ENCODE peak calls at places on chromosomes 7 and 10, in seven cellular contexts. Q, T, F, D, S, R and I are unnamed samples.

GRCh38 chr10:11353229-11353896 is 258.1 kb downstream of the USP6NL start:
- DNase-seq in Q (no peak), T (no peak), F (no peak), D (no peak), S (no peak), R (no peak), I (no peak)

GRCh38 chr7:2843711-2844152 is 376 bp downstream of the GNA12 start:
- DNase-seq in Q (no peak), T (no peak), F (peak), D (no peak), S (peak), R (no peak), I (peak)

GRCh38 chr7:95674101-95674500 is 77.8 kb upstream of the PDK4 start:
- DNase-seq in Q (no peak), T (no peak), F (no peak), D (no peak), S (no peak), R (no peak), I (no peak)

GRCh38 chr10:132817701-132818211 is 31.8 kb upstream of the NKX6-2 start:
- DNase-seq in Q (no peak), T (no peak), F (peak), D (no peak), S (no peak), R (no peak), I (no peak)

GRCh38 chr10:122422266-122422980 is 32.0 kb upstream of the ARMS2 start:
- DNase-seq in Q (no peak), T (no peak), F (no peak), D (no peak), S (no peak), R (no peak), I (no peak)

GRCh38 chr7:73725703-73726466 is 6.4 kb upstream of the STX1A start:
- DNase-seq in Q (peak), T (no peak), F (peak), D (no peak), S (peak), R (peak), I (peak)

GRCh38 chr10:13348216-13349017 is at the start of gene SEPHS1:
- DNase-seq in Q (peak), T (peak), F (peak), D (no peak), S (peak), R (peak), I (peak)

GRCh38 chr10:102876747-102877153 is 7.5 kb downstream of the AS3MT start:
- DNase-seq in Q (no peak), T (no peak), F (no peak), D (no peak), S (no peak), R (peak), I (no peak)

GRCh38 chr7:70775570-70776156 is 356.3 kb upstream of the GALNT17 start:
- DNase-seq in Q (no peak), T (no peak), F (no peak), D (peak), S (no peak), R (no peak), I (no peak)

GRCh38 chr7:136405931-136406777 is 429.0 kb upstream of the MTPN start:
- DNase-seq in Q (peak), T (peak), F (peak), D (no peak), S (peak), R (peak), I (peak)

GRCh38 chr7:78702770-78703169 is 750.7 kb downstream of the MAGI2 start:
- DNase-seq in Q (no peak), T (no peak), F (no peak), D (no peak), S (no peak), R (no peak), I (no peak)

DNA sequence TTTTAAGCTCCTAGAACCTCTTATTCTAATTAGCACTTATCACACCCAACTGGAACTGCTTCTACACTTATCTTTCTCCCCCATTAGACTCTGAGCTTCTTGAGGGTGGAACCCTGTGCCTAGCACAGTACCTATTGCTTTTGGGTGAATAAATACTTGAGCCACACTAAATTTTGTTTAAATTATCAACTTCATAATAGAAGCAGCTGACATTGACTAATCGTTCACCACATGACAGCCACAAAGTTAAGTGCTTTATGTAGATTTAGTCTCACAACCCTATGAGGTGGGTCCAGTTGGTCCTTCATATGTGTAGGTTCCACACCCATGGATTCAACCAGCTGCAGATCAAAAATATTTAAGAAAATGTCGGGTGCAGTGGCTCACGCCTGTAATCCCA is 36.1 kb upstream of the DNAJB12 start:
- DNase-seq in Q (no peak), T (no peak), F (no peak), D (no peak), S (no peak), R (no peak), I (no peak)
- TF ChIP-seq POLR2AphosphoS5 in Q (no peak), T (no peak), F (no peak), D (no peak), S (no peak), R (no peak), I (no peak)

GRCh38 chr10:61902448-61903183 is 1.1 kb downstream of the ARID5B start:
- DNase-seq in Q (peak), T (no peak), F (peak), D (peak), S (peak), R (peak), I (peak)
- TF ChIP-seq CTCF in Q (no peak), T (no peak), F (no peak), D (no peak), S (peak), R (peak), I (no peak)

DNA sequence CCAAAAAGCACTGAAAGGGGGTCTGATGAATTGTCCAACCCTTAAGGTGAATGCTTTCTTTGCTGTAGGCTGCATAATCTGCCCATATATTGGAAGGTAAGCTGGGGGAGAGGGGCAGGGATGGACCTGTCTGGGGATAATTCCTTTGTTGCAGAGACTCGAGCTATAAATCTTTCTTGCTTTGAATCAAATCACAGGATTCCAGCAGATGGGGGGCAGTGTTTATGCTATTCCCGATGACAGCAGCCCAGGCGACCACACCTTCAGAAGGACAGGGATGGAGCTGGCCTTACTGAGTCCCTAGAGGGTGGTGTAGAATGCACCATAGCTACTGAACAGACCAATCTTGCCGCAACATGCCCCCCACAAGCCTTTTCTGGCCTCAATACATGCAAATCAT is 2.5 kb downstream of the PODXL start:
- DNase-seq in Q (no peak), T (no peak), F (no peak), D (no peak), S (no peak), R (no peak), I (no peak)
- TF ChIP-seq POLR2AphosphoS5 in Q (no peak), T (no peak), F (no peak), D (no peak), S (no peak), R (no peak), I (no peak)

GRCh38 chr10:24480447-24480846 is 243.2 kb downstream of the ARHGAP21 start:
- DNase-seq in Q (no peak), T (no peak), F (no peak), D (no peak), S (no peak), R (no peak), I (no peak)

GRCh38 chr10:24477925-24478324 is 245.8 kb downstream of the ARHGAP21 start:
- DNase-seq in Q (no peak), T (no peak), F (no peak), D (no peak), S (no peak), R (no peak), I (no peak)

GRCh38 chr10:24483701-24484100 is 240.0 kb downstream of the ARHGAP21 start:
- DNase-seq in Q (peak), T (peak), F (no peak), D (no peak), S (peak), R (no peak), I (peak)

GRCh38 chr10:24479806-24480205 is 243.9 kb downstream of the ARHGAP21 start:
- DNase-seq in Q (no peak), T (no peak), F (no peak), D (no peak), S (no peak), R (no peak), I (no peak)

DNA sequence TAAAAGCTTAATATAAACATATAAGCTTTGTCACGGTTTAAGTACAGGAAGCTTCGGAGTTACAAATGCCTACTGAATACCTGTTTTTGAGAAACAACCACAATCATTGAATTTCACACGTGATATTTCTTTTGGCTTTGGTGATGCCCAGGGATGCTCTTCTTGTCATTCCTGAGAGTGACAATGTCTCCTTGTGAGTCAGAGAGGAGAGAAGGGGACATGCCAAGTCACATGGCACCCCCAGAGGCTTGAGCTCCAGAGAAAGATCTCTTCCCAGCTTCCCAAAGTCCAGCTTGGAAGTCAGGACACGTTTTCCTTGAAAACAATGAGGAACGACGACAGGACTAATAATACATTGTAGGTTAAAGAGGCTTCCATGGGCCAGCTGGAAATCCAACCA is 242.4 kb downstream of the ARHGAP21 start:
- DNase-seq in Q (no peak), T (no peak), F (no peak), D (no peak), S (no peak), R (no peak), I (no peak)
- TF ChIP-seq CTCF in Q (no peak), T (no peak), F (no peak), D (no peak), S (no peak), R (no peak), I (no peak)

DNA sequence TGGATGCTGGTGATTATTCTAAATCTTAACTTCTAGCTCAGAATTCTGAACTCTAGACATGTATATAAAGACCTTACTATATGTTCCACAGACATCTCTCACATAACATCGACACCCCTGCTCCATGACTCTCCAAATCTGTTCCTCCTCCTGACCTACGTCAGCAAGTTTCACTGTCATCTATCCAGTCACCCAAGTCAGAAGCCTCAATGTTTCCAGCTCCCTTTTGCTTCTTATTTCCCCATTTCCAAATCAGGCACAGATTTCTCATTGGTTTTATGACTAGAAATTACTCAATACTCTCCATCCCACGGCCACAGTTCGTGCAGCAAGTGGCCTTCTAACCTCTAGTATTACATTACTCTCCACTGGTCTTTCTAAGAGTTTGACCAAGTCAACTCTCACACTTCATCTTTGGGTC is 28.5 kb downstream of the EPC1 start:
- DNase-seq in Q (no peak), T (no peak), F (no peak), D (no peak), S (no peak), R (no peak), I (no peak)
- TF ChIP-seq POLR2AphosphoS5 in Q (no peak), T (no peak), F (no peak), D (no peak), S (no peak), R (no peak), I (no peak)

DNA sequence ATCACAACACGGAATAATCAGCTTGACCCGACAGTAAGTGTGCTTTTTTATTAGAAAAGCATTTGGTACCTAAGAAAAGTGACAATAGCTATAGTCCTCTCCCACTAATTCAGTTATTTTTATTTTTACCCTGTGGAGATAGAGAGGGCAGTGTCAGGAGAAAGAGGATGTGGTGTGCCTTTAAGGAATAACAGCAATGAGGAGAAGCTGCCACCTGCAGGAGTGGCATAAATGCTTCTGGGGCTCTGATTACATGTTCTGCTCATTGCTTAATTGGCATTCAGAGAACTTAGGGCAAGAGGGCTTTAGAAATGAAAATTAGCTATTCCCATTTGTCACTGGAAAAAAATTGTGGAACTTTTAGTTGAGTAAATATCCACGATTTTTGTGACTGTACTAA is 60.1 kb downstream of the DENND11 start:
- DNase-seq in Q (no peak), T (no peak), F (no peak), D (no peak), S (no peak), R (no peak), I (no peak)
- TF ChIP-seq CTCF in Q (no peak), T (no peak), F (no peak), D (no peak), S (no peak), R (no peak), I (no peak)

GRCh38 chr7:48347426-48347825 is 176.2 kb downstream of the ABCA13 start:
- DNase-seq in Q (no peak), T (no peak), F (no peak), D (no peak), S (no peak), R (no peak), I (no peak)

GRCh38 chr7:48355346-48355745 is 184.1 kb downstream of the ABCA13 start:
- DNase-seq in Q (no peak), T (no peak), F (no peak), D (no peak), S (no peak), R (no peak), I (no peak)

GRCh38 chr7:48351893-48352292 is 180.6 kb downstream of the ABCA13 start:
- DNase-seq in Q (no peak), T (no peak), F (no peak), D (no peak), S (no peak), R (no peak), I (no peak)

DNA sequence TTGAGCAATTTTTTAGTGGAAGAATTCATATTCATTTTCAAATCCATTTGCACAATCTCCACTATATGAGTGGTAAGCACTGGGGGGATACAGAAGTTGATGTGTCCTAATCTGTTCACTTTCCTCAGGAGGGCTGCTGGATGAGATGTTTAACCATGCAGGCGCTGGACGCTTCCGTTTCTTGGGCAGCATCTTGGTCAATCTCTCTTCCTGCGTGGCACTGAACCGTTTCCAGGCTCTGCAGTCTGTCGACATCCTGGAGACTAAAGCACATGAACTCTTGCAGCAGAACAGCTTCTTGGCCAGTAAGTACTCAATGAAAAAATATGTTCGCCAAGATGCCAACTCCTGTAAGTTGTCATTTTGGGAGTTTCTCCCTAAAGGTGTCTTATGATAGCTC is 179.3 kb downstream of the ABCA13 start:
- DNase-seq in Q (no peak), T (no peak), F (no peak), D (no peak), S (no peak), R (no peak), I (no peak)
- TF ChIP-seq POLR2AphosphoS5 in Q (no peak), T (no peak), F (no peak), D (no peak), S (no peak), R (no peak), I (no peak)